ENCODE peak calls at places on chromosomes 4 and X, in five cellular contexts. I is dorsolateral prefrontal cortex, D is right atrium auricular region, Y is H1, A is hepatocyte. L is an unnamed sample.

GRCh38 chr4:184453402-184454160 is 20.8 kb downstream of the IRF2 start:
- DNase-seq in I (no peak), D (no peak), Y (no peak), A (peak; percentile 57), L (no peak)

GRCh38 chr4:16259531-16260246 is 33.4 kb upstream of the TAPT1 start:
- DNase-seq in I (no peak), D (no peak), Y (no peak), A (no peak), L (no peak)

GRCh38 chr4:170398228-170398627 is 308.5 kb upstream of the AADAT start:
- DNase-seq in I (no peak), D (no peak), Y (no peak), A (no peak), L (no peak)

GRCh38 chr4:103415801-103416200 is 217.7 kb upstream of the CENPE start:
- DNase-seq in I (no peak), D (no peak), Y (no peak), A (no peak), L (no peak)

GRCh38 chr4:5746829-5747745 is 36.1 kb downstream of the EVC start:
- DNase-seq in I (no peak), D (peak; percentile 43), Y (no peak), A (no peak), L (no peak)

GRCh38 chrX:257681-258289 is 23.4 kb upstream of the PLCXD1 start:
- DNase-seq in I (no peak), D (no peak), Y (no peak), A (no peak), L (no peak)

GRCh38 chr4:124903995-124904722 is 191.6 kb upstream of the ANKRD50 start:
- DNase-seq in I (no peak), D (no peak), Y (no peak), A (peak; percentile 26), L (no peak)

GRCh38 chr4:139711461-139711860 is 45.8 kb downstream of the MGST2 start:
- DNase-seq in I (no peak), D (no peak), Y (no peak), A (no peak), L (no peak)

GRCh38 chr4:66639361-66639760 is 905.9 kb downstream of the CENPC start:
- DNase-seq in I (no peak), D (no peak), Y (no peak), A (no peak), L (no peak)

GRCh38 chrX:35562395-35562794 is 235.7 kb upstream of the MAGEB16 start:
- DNase-seq in I (no peak), D (no peak), Y (no peak), A (no peak), L (no peak)

GRCh38 chr4:79334341-79334740 is 8.5 kb upstream of the NAA11 start:
- DNase-seq in I (no peak), D (no peak), Y (no peak), A (no peak), L (no peak)

GRCh38 chr4:121668368-121669162 is 28.2 kb downstream of the ANXA5 start:
- DNase-seq in I (no peak), D (no peak), Y (no peak), A (no peak), L (no peak)

GRCh38 chr4:6876440-6876839 is 33.2 kb upstream of the TBC1D14 start:
- DNase-seq in I (no peak), D (no peak), Y (no peak), A (no peak), L (no peak)

GRCh38 chr4:78149737-78150136 is 92.6 kb downstream of the FRAS1 start:
- DNase-seq in I (no peak), D (no peak), Y (no peak), A (no peak), L (no peak)

GRCh38 chr4:26141101-26141830 is 179.5 kb upstream of the RBPJ start:
- DNase-seq in I (no peak), D (no peak), Y (no peak), A (peak; percentile 32), L (no peak)

GRCh38 chr4:155445306-155445705 is 68.5 kb upstream of the MAP9 start:
- DNase-seq in I (no peak), D (no peak), Y (no peak), A (no peak), L (no peak)

GRCh38 chr4:186204103-186204559 is 12.8 kb downstream of the CYP4V2 start:
- DNase-seq in I (no peak), D (no peak), Y (no peak), A (no peak), L (no peak)

GRCh38 chr4:5863461-5864113 is 29.3 kb downstream of the CRMP1 start:
- DNase-seq in I (no peak), D (no peak), Y (no peak), A (peak; percentile 35), L (no peak)

GRCh38 chr4:95013236-95013635 is 255.5 kb downstream of the BMPR1B start:
- DNase-seq in I (no peak), D (no peak), Y (no peak), A (no peak), L (no peak)

GRCh38 chr4:116101321-116101720 is 984.1 kb downstream of the TRAM1L1 start:
- DNase-seq in I (no peak), D (no peak), Y (no peak), A (no peak), L (no peak)

GRCh38 chr4:13705521-13706035 is 78.1 kb upstream of the BOD1L1 start:
- DNase-seq in I (no peak), D (no peak), Y (no peak), A (peak; percentile 38), L (no peak)

GRCh38 chrX:130994671-130995070 is 63.5 kb upstream of the ARHGAP36 start:
- DNase-seq in I (no peak), D (no peak), Y (peak; percentile 47), A (peak; percentile 46), L (no peak)

GRCh38 chr4:121728066-121728465 is 31.3 kb upstream of the ANXA5 start:
- DNase-seq in I (no peak), D (no peak), Y (no peak), A (no peak), L (no peak)

GRCh38 chr4:98662619-98663225 is 4.3 kb upstream of the TSPAN5 start:
- DNase-seq in I (no peak), D (no peak), Y (peak; percentile 64), A (no peak), L (no peak)

GRCh38 chrX:48468693-48469691 is 1.1 kb downstream of the SLC38A5 start:
- DNase-seq in I (no peak), D (no peak), Y (peak; percentile 61), A (no peak), L (no peak)

GRCh38 chr4:114597410-114598115 is 1.0 kb upstream of the UGT8 start:
- DNase-seq in I (peak; percentile 50), D (no peak), Y (no peak), A (no peak), L (no peak)

GRCh38 chr4:81565137-81565870 is 93.6 kb upstream of the RASGEF1B start:
- DNase-seq in I (peak; percentile 60), D (peak; percentile 92), Y (no peak), A (peak; percentile 44), L (no peak)

DNA sequence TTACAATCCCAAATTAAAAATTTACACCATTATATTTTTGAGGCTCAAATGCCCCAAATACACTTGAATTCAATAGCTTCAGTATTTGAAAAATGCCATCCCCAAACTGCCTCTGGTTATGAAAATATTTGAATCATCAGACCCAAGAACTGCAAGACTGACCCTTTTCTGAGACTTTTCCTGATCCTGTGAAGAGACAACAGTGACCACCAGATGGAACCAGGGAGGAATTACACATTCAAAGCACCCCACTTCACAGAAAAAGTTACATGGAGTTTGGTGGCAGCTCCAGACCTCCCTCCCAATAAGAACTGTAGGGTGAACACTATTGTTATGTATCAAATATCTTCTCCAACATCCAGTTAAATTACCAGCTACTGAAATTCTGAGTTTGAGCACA is 44.0 kb upstream of the SCD5 start:
- DNase-seq in I (no peak), D (no peak), Y (no peak), A (peak; percentile 12), L (no peak)
- TF ChIP-seq CTCF in I (peak; percentile 36), D (no peak), Y (peak; percentile 24), A (peak; percentile 38), L (no peak)

DNA sequence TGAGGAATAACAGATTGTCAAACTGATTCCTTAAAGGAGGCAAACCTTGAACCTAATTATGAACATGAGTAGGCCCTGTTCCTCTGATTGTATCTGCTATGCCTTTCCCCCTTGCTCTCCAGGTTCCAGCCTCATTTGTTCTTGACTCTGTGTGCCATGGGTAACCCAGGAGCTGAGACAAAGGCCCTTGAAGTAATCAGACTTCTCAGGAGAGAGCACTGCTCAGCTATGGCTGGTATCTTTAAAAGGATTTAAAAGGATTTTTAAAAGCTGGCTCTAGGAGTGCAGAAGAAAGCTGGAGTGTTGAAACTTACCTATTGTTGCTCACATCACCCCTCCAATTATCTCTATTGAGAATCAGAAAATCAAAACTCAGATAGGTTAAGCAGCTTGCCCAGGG is 1565.5 kb upstream of the AGA start:
- DNase-seq in I (no peak), D (no peak), Y (no peak), A (no peak), L (no peak)
- TF ChIP-seq CTCF in I (no peak), D (no peak), Y (peak; percentile 18), A (no peak), L (no peak)

DNA sequence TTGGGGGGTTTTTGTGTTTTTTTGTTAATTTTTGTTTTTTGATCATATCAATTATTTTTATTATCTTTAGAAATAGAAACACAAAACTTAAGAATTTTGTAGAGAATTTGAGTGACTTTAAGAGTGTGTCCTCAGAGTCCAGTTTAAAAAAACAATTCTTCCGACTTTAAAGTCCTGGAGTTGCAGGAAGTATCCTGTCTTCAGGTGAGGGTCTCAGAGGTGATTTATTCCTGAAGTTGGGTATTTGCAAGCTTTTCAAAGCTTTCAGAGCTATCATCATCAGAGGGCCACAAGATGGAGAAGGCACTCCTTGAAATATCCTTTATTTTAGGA is 23.0 kb downstream of the TLR10 start:
- DNase-seq in I (no peak), D (no peak), Y (no peak), A (no peak), L (no peak)
- TF ChIP-seq CTCF in I (peak; percentile 31), D (no peak), Y (no peak), A (no peak), L (no peak)

GRCh38 chr4:176792348-176793059 is at the start of gene VEGFC:
- DNase-seq in I (no peak), D (no peak), Y (peak; percentile 72), A (peak; percentile 86), L (peak; percentile 28)
- TF ChIP-seq CTCF in I (peak; percentile 32), D (no peak), Y (no peak), A (peak; percentile 22), L (no peak)

GRCh38 chrX:7515681-7516413 is 327.1 kb upstream of the VCX start:
- DNase-seq in I (no peak), D (no peak), Y (no peak), A (no peak), L (no peak)
- TF ChIP-seq CTCF in I (no peak), D (no peak), Y (no peak), A (no peak), L (no peak)

GRCh38 chr4:8238515-8239053 is 31.0 kb upstream of the HTRA3 start:
- DNase-seq in I (no peak), D (no peak), Y (peak; percentile 83), A (peak; percentile 84), L (no peak)
- TF ChIP-seq CTCF in I (no peak), D (no peak), Y (peak; percentile 80), A (peak; percentile 55), L (peak; percentile 9)

GRCh38 chrX:109911046-109911445 is 91.9 kb upstream of the TMEM164 start:
- DNase-seq in I (no peak), D (no peak), Y (no peak), A (no peak), L (no peak)
- TF ChIP-seq CTCF in I (peak; percentile 61), D (peak; percentile 32), Y (no peak), A (peak; percentile 55), L (peak; percentile 46)